ENCODE peak calls at places on chromosomes 13 and 19, in nine cellular contexts. T is uterus; V is ascending aorta; F is CD8-positive, alpha-beta T cell; J is aorta; N is H1; P is upper lobe of left lung; G is psoas muscle; Q is fibroblast of lung. L is an unnamed sample. For H3K4me1 and H3K36me3, the result is how much of the 10 kb centered on the place peaks cover.

GRCh38 chr13:110306960-110307696 is at the start of the genes COL4A1 and COL4A2:
- DNase-seq in T (peak), V (peak), F (no peak), J (peak), N (no peak), P (no peak), G (peak), Q (peak), L (peak)

GRCh38 chr13:98228661-98229349 is 51.7 kb upstream of the RNF113B start:
- DNase-seq in T (no peak), V (no peak), F (no peak), J (no peak), N (no peak), P (no peak), G (no peak), Q (peak), L (no peak)

GRCh38 chr19:33231511-33231910 is 5.9 kb upstream of the SLC7A10 start:
- DNase-seq in T (no peak), V (no peak), F (no peak), J (no peak), N (no peak), P (no peak), G (no peak), Q (no peak), L (no peak)

GRCh38 chr19:55477905-55478304 is 1.5 kb downstream of the ZNF628 start:
- DNase-seq in T (no peak), V (no peak), F (no peak), J (no peak), N (no peak), P (no peak), G (no peak), Q (no peak), L (no peak)

GRCh38 chr13:44388427-44388826 is 14.8 kb downstream of the SERP2 start:
- DNase-seq in T (no peak), V (no peak), F (no peak), J (no peak), N (no peak), P (no peak), G (no peak), Q (no peak), L (no peak)

GRCh38 chr13:59728896-59729545 is 434.7 kb downstream of the DIAPH3 start:
- DNase-seq in T (no peak), V (no peak), F (no peak), J (no peak), N (no peak), P (no peak), G (no peak), Q (no peak), L (no peak)

GRCh38 chr13:45464141-45464686 is 525 bp upstream of the COG3 start:
- DNase-seq in T (no peak), V (no peak), F (no peak), J (no peak), N (no peak), P (no peak), G (no peak), Q (no peak), L (no peak)

GRCh38 chr19:364496-365287 is 20.1 kb upstream of the MIER2 start:
- DNase-seq in T (no peak), V (peak), F (no peak), J (no peak), N (no peak), P (peak), G (no peak), Q (no peak), L (no peak)

GRCh38 chr19:7512400-7512851 is 3.5 kb upstream of the ZNF358 start:
- DNase-seq in T (no peak), V (no peak), F (no peak), J (no peak), N (no peak), P (no peak), G (no peak), Q (no peak), L (no peak)

GRCh38 chr13:45750566-45750965 is 48.4 kb downstream of the CBY2 start:
- DNase-seq in T (no peak), V (no peak), F (no peak), J (no peak), N (no peak), P (no peak), G (no peak), Q (no peak), L (no peak)

GRCh38 chr13:112079696-112080095 is 12.7 kb downstream of the SOX1 start:
- DNase-seq in T (no peak), V (no peak), F (no peak), J (no peak), N (no peak), P (no peak), G (no peak), Q (peak), L (no peak)

GRCh38 chr13:71039440-71039839 is 827.6 kb downstream of the DACH1 start:
- DNase-seq in T (no peak), V (no peak), F (no peak), J (no peak), N (no peak), P (no peak), G (no peak), Q (no peak), L (no peak)

GRCh38 chr19:681029-681626 is 4.9 kb downstream of the FSTL3 start:
- DNase-seq in T (no peak), V (peak), F (no peak), J (no peak), N (no peak), P (peak), G (peak), Q (no peak), L (peak)

GRCh38 chr19:21109116-21109515 is 27.1 kb downstream of the ZNF714 start:
- DNase-seq in T (no peak), V (no peak), F (no peak), J (no peak), N (no peak), P (no peak), G (no peak), Q (peak), L (no peak)

GRCh38 chr19:17817668-17818363 is 3.5 kb downstream of the INSL3 start:
- DNase-seq in T (no peak), V (no peak), F (no peak), J (no peak), N (no peak), P (no peak), G (no peak), Q (no peak), L (no peak)

GRCh38 chr13:77207943-77208342 is 119.0 kb downstream of the MYCBP2 start:
- DNase-seq in T (no peak), V (no peak), F (no peak), J (no peak), N (no peak), P (no peak), G (no peak), Q (peak), L (no peak)

GRCh38 chr19:43300876-43301765 is 31.8 kb upstream of the PSG9 start:
- DNase-seq in T (no peak), V (no peak), F (no peak), J (no peak), N (no peak), P (no peak), G (no peak), Q (no peak), L (no peak)

GRCh38 chr13:35549481-35549880 is 73.0 kb upstream of the MAB21L1 start:
- DNase-seq in T (no peak), V (no peak), F (no peak), J (no peak), N (no peak), P (no peak), G (no peak), Q (peak), L (no peak)

GRCh38 chr13:79812070-79812850 is 331.3 kb downstream of the NDFIP2 start:
- DNase-seq in T (no peak), V (no peak), F (no peak), J (no peak), N (no peak), P (no peak), G (no peak), Q (no peak), L (no peak)

GRCh38 chr13:26961890-26962615 is 201.5 kb upstream of the GPR12 start:
- DNase-seq in T (no peak), V (no peak), F (no peak), J (no peak), N (no peak), P (peak), G (no peak), Q (no peak), L (peak)

GRCh38 chr19:30662211-30662861 is 290.2 kb downstream of the ZNF536 start:
- DNase-seq in T (no peak), V (peak), F (no peak), J (peak), N (no peak), P (no peak), G (no peak), Q (peak), L (peak)

GRCh38 chr13:108915634-108916497 is 286.5 kb downstream of the MYO16 start:
- DNase-seq in T (peak), V (peak), F (no peak), J (peak), N (peak), P (peak), G (peak), Q (peak), L (peak)

GRCh38 chr13:113547248-113547971 is 37.1 kb upstream of the TFDP1 start:
- DNase-seq in T (no peak), V (peak), F (no peak), J (peak), N (no peak), P (no peak), G (no peak), Q (peak), L (no peak)

GRCh38 chr19:38921420-38922274 is 8.9 kb downstream of the SARS2 start:
- DNase-seq in T (no peak), V (no peak), F (no peak), J (peak), N (no peak), P (no peak), G (no peak), Q (no peak), L (no peak)

GRCh38 chr19:294341-294818 is 3.2 kb upstream of the PLPP2 start:
- DNase-seq in T (no peak), V (no peak), F (no peak), J (peak), N (no peak), P (no peak), G (peak), Q (no peak), L (no peak)

GRCh38 chr13:71685072-71685471 is 181.9 kb downstream of the DACH1 start:
- DNase-seq in T (no peak), V (no peak), F (no peak), J (no peak), N (peak), P (no peak), G (no peak), Q (no peak), L (no peak)

GRCh38 chr19:45098521-45099464 is 5.8 kb downstream of the PPP1R37 start:
- DNase-seq in T (peak), V (no peak), F (no peak), J (no peak), N (no peak), P (no peak), G (peak), Q (peak), L (peak)

GRCh38 chr13:88144580-88144979 is 473.4 kb downstream of the SLITRK5 start:
- DNase-seq in T (no peak), V (no peak), F (no peak), J (no peak), N (no peak), P (no peak), G (no peak), Q (no peak), L (no peak)

GRCh38 chr19:15461694-15462093 is 2.6 kb downstream of the RASAL3 start:
- DNase-seq in T (no peak), V (no peak), F (no peak), J (no peak), N (no peak), P (no peak), G (no peak), Q (no peak), L (no peak)

GRCh38 chr13:85798999-85799646 is at the start of gene SLITRK6:
- DNase-seq in T (no peak), V (no peak), F (no peak), J (no peak), N (peak), P (no peak), G (no peak), Q (peak), L (peak)

GRCh38 chr19:48858984-48859710 is 9.3 kb downstream of the PLEKHA4 start:
- DNase-seq in T (no peak), V (no peak), F (no peak), J (peak), N (no peak), P (peak), G (peak), Q (no peak), L (peak)

GRCh38 chr19:14337510-14337909 is 43.7 kb upstream of the ADGRE5 start:
- DNase-seq in T (no peak), V (no peak), F (no peak), J (no peak), N (no peak), P (no peak), G (no peak), Q (no peak), L (peak)

GRCh38 chr19:38152461-38153379 is 71.3 kb downstream of the DPF1 start:
- DNase-seq in T (no peak), V (no peak), F (no peak), J (no peak), N (no peak), P (no peak), G (no peak), Q (peak), L (no peak)

GRCh38 chr13:99916366-99917103 is 55.0 kb downstream of the ZIC5 start:
- DNase-seq in T (no peak), V (no peak), F (no peak), J (no peak), N (no peak), P (no peak), G (no peak), Q (peak), L (peak)

GRCh38 chr13:110575322-110576069 is 14.0 kb upstream of the RAB20 start:
- DNase-seq in T (no peak), V (no peak), F (no peak), J (peak), N (no peak), P (peak), G (peak), Q (peak), L (no peak)

GRCh38 chr19:40204381-40204780 is 13.2 kb downstream of the MAP3K10 start:
- DNase-seq in T (no peak), V (no peak), F (no peak), J (no peak), N (no peak), P (no peak), G (no peak), Q (no peak), L (no peak)

GRCh38 chr19:40205760-40206159 is 12.4 kb downstream of the TTC9B start:
- DNase-seq in T (no peak), V (no peak), F (no peak), J (no peak), N (no peak), P (no peak), G (no peak), Q (no peak), L (no peak)

GRCh38 chr19:40198272-40198990 is 7.2 kb downstream of the MAP3K10 start:
- DNase-seq in T (no peak), V (no peak), F (no peak), J (no peak), N (no peak), P (no peak), G (no peak), Q (no peak), L (no peak)

DNA sequence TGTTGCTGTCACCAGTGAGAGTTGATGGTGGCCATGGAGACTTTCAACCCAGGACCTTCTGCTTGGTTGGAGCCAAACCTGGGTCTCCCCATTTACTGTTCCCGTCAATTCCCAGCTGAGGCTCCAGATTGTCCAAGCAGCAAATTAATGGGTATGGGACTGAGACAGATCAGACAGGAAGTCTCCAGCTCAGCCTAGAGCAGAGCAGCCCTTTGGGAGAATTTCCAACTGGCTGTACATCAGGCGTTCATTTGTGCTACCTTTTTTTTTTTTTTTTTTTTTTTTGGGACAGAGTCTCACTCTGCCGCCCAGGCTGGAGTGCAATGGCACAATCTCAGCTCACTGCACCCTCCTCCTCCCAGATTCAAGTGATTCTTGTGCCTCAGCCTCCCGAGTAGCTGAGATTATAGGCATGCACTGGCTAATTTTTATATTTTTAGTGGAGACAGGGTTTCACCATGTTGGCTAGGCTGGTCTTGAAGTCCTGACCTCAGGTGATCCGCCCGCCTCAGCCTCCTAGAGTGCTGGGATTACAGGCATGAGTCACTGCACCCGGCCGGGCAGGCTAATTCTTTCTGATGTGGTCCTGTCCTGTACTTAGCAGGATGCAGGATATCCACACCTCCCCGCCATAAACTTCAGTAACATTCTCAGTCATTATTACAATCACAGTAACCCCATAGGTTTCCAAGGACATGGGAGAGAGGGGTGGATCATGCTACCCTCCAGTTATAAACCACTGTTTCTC is 9.3 kb downstream of the MAP3K10 start:
- DNase-seq in T (no peak), V (no peak), F (no peak), J (no peak), N (no peak), P (no peak), G (no peak), Q (peak), L (no peak)
- H3K4me3 ChIP-seq in T (no peak), V (no peak), F (no peak), J (no peak), N (no peak), P (no peak), G (no peak), Q (no peak), L (no peak)

DNA sequence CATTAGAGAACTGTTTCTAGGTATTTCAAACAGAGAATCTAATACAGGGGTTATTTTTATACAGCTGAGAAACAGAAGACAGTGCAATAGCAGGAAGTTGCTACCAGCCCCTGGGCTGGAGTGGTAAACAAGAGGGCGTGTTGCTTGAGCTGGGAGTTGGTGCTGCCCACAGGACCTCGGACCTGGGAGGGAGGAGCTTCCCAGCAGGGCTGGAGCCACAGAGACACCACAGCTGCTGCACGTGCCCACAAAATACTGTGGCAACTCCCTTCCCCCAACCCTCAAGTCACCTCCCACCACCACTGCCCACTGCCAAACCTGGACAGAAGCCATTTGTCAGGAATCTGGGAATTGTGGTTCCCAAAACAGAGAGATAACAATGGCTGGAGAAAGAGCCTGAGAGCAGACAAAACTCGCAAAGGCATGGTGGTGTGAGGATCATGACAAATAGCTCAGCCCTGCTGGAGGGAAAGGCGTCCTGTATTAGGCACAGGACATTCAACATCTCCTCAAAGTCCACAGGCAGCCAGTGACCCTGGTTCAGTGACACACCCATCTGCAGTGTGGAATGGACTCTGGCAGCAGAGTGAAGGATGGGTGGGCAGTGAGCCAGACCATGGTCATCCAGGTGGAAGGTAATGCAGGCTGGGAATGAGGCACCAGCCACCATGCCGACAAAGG is 57.2 kb downstream of the SPATA13 start:
- DNase-seq in T (no peak), V (no peak), F (no peak), J (no peak), N (no peak), P (peak), G (no peak), Q (peak), L (peak)
- H3K4me1 ChIP-seq in T (under half), V (under half), F (under half), J (under half), N (under half), P (under half), G (under half), Q (under half), L (half or more)

DNA sequence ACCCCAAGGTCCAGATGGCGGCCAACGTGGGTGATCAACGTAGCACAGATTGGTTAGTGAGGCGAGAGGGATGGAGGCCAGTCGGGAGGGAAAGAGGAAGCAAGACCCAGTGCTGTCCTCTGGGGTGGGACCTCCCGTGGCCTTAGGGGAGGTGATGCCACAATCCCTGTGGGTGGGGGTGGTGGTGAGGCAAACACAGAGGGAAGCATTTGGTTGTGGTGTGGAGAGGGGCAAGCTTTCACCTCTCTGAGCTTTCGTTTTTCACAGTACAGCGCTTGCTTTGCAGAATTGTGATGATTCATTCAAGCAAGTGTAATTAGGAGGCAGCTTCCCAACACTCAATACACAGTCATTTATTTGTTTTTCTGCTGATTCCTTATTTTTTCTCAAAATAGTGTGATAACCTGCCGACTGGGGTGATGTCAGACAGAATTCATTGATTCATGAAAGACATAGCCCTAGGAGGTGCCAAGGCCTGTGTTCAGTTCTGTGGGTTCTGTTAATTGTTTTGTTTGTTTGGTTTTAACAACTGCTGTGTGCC is 2.4 kb downstream of the LENG8 start:
- DNase-seq in T (no peak), V (no peak), F (no peak), J (no peak), N (no peak), P (no peak), G (no peak), Q (peak), L (peak)
- H3K36me3 ChIP-seq in T (under half), V (half or more), F (under half), J (under half), N (under half), P (half or more), G (under half), Q (under half), L (under half)

GRCh38 chr13:42084722-42085121 is 36.3 kb downstream of the DGKH start:
- DNase-seq in T (no peak), V (no peak), F (no peak), J (no peak), N (no peak), P (no peak), G (no peak), Q (no peak), L (no peak)
- H3K4me3 ChIP-seq in T (no peak), V (no peak), F (no peak), J (no peak), N (no peak), P (no peak), G (no peak), Q (no peak), L (no peak)

DNA sequence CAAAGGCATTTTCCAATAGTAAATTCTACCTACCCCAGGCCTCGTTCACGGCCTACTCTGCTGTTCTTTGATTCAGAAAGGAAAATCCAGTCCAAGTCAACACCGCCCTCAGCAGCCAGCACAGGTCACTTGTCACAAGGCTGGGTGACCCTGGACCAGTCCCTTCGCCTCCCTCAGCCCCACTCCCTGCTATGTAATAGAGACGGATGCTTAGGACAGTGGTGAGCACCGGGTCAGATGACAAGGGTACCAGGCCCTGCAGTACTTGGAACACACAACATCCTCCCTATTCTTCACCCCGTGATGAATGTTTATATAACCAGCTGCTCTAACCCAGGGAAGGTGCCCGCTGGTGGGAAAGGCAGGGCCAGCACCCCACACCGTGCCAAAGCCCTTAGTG is 14.3 kb downstream of the LATS2 start:
- DNase-seq in T (no peak), V (no peak), F (no peak), J (no peak), N (no peak), P (no peak), G (peak), Q (no peak), L (no peak)
- H3K4me1 ChIP-seq in T (under half), V (under half), F (under half), J (under half), N (under half), P (under half), G (half or more), Q (under half), L (under half)

L was measured in body of pancreas.